ENCODE peak calls at places on chromosomes 5 and 9, in four cellular contexts. J, V, K and H are unnamed samples.

GRCh38 chr5:11588803-11589202 is 315.4 kb downstream of the CTNND2 start:
- DNase-seq in J (no peak), V (no peak), K (no peak), H (no peak)

GRCh38 chr5:119078870-119079269 is 8.0 kb downstream of the DMXL1 start:
- DNase-seq in J (peak), V (no peak), K (no peak), H (no peak)

GRCh38 chr5:179437341-179438001 is 92.2 kb upstream of the ADAMTS2 start:
- DNase-seq in J (no peak), V (no peak), K (no peak), H (no peak)

GRCh38 chr9:95341262-95342011 is 23.9 kb upstream of the FANCC start:
- DNase-seq in J (peak), V (no peak), K (no peak), H (peak)

GRCh38 chr5:912356-913091 is 19.8 kb downstream of the TRIP13 start:
- DNase-seq in J (peak), V (no peak), K (peak), H (no peak)

GRCh38 chr9:93218161-93218560 is 34.2 kb downstream of the WNK2 start:
- DNase-seq in J (no peak), V (no peak), K (no peak), H (no peak)

GRCh38 chr5:107067391-107067790 is 603.3 kb downstream of the EFNA5 start:
- DNase-seq in J (no peak), V (no peak), K (no peak), H (no peak)

GRCh38 chr5:107675201-107675600 is 4.5 kb upstream of the EFNA5 start:
- DNase-seq in J (no peak), V (no peak), K (no peak), H (no peak)

GRCh38 chr5:107011530-107012115 is 659.1 kb downstream of the EFNA5 start:
- DNase-seq in J (no peak), V (no peak), K (no peak), H (no peak)

GRCh38 chr9:119252671-119253299 is 116.5 kb downstream of the BRINP1 start:
- DNase-seq in J (no peak), V (no peak), K (no peak), H (no peak)